ENCODE peak calls at places on chromosomes 7 and 10, in five cellular contexts. P, A, B, M and N are unnamed samples.

GRCh38 chr7:84399661-84400060 is 205.1 kb upstream of the SEMA3A start:
- DNase-seq in B (no peak), A (no peak), M (no peak), P (no peak), N (no peak)

GRCh38 chr7:112371721-112372120 is 78.5 kb upstream of the IFRD1 start:
- DNase-seq in A (no peak), P (no peak), M (no peak), B (no peak), N (no peak)

GRCh38 chr10:5547684-5547933 is 22.8 kb downstream of the CALML3 start:
- DNase-seq in A (no peak), M (peak), B (no peak), P (no peak), N (no peak)

GRCh38 chr7:55587687-55588378 is 15.5 kb upstream of the VOPP1 start:
- DNase-seq in P (no peak), M (no peak), B (no peak), A (no peak), N (no peak)

GRCh38 chr10:126227762-126228134 is 160.5 kb downstream of the ADAM12 start:
- DNase-seq in P (peak), B (no peak), M (peak), A (no peak), N (no peak)

GRCh38 chr7:89839329-89839728 is 314.9 kb upstream of the STEAP1 start:
- DNase-seq in M (no peak), B (no peak), A (no peak), P (no peak), N (no peak)

GRCh38 chr7:7830122-7830878 is 111.9 kb upstream of the RPA3 start:
- DNase-seq in B (no peak), P (peak), M (peak), A (no peak), N (no peak)

GRCh38 chr10:70440296-70441160 is 953 bp downstream of the NODAL start:
- DNase-seq in B (no peak), M (no peak), P (no peak), A (peak), N (no peak)

GRCh38 chr10:70742537-70743429 is 42.4 kb downstream of the TBATA start:
- DNase-seq in B (no peak), M (peak), P (peak), A (peak), N (no peak)

GRCh38 chr10:1369665-1370064 is 313.5 kb downstream of the WDR37 start:
- DNase-seq in P (no peak), B (no peak), M (no peak), A (no peak), N (no peak)

DNA sequence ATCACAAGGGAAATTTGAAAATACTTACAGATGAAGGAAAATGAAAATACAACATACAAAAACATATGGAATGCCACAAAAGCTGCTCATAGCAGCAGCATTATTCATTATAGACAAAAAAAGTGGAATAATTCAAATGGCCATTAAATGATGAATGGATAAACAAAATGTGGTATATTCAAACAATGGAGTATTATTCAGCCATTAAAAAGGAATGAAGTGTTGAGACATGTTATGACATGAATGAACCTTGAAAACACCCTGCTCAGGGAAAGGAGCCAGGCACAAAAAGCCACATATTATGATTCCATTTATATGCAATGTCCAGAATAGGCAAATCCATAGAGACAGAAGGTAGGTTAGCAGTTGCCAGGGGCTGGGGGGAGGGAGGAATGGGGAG is 62.6 kb upstream of the SFMBT2 start:
- DNase-seq in M (no peak), P (no peak), A (no peak), B (no peak), N (no peak)
- H3K4me3 ChIP-seq in M (no peak), P (no peak), A (no peak), B (no peak), N (no peak)

GRCh38 chr10:84541289-84541637 is 212.9 kb downstream of the CCSER2 start:
- DNase-seq in A (peak), P (no peak), B (no peak), M (no peak), N (no peak)
- H3K4me3 ChIP-seq in A (no peak), P (no peak), B (no peak), M (peak), N (peak)

GRCh38 chr7:156617215-156617614 is 23.4 kb upstream of the RNF32 start:
- DNase-seq in B (no peak), P (no peak), A (no peak), M (no peak), N (no peak)
- H3K4me3 ChIP-seq in B (no peak), P (no peak), A (peak), M (no peak), N (no peak)

GRCh38 chr7:27173412-27174076 is 576 bp downstream of the HOXA10 start:
- DNase-seq in B (no peak), P (no peak), M (no peak), A (peak), N (no peak)
- H3K4me3 ChIP-seq in B (peak), P (peak), M (peak), A (peak), N (no peak)

GRCh38 chr10:99432047-99432446 is 1.6 kb upstream of the GOT1 start:
- DNase-seq in M (no peak), P (no peak), A (no peak), B (no peak), N (no peak)
- H3K4me3 ChIP-seq in M (no peak), P (no peak), A (peak), B (peak), N (peak)

GRCh38 chr10:30389543-30389942 is 40.5 kb upstream of the MTPAP start:
- DNase-seq in P (no peak), M (no peak), B (no peak), A (no peak), N (no peak)
- H3K4me3 ChIP-seq in P (no peak), M (no peak), B (no peak), A (no peak), N (no peak)

GRCh38 chr10:21519981-21520436 is 5.5 kb downstream of the SKIDA1 start:
- DNase-seq in P (peak), B (no peak), M (peak), A (no peak), N (no peak)
- H3K4me3 ChIP-seq in P (peak), B (peak), M (peak), A (peak), N (peak)

GRCh38 chr10:110077436-110078120 is 69.8 kb downstream of the ADD3 start:
- DNase-seq in P (peak), B (no peak), M (peak), A (no peak), N (peak)
- H3K4me3 ChIP-seq in P (no peak), B (no peak), M (no peak), A (peak), N (peak)